ENCODE peak calls at places on chromosomes 11 and 22, in four cellular contexts. T, S, X and W are unnamed samples.

GRCh38 chr22:36937319-36938027 is 24.0 kb downstream of the CSF2RB start:
- DNase-seq in S (no peak), T (no peak), X (no peak), W (no peak)

GRCh38 chr11:1165256-1166041 is 7.7 kb downstream of the MUC5AC start:
- DNase-seq in X (no peak), S (no peak), T (peak; percentile 3), W (no peak)

GRCh38 chr22:38964989-38965388 is 7.6 kb downstream of the APOBEC3A start:
- DNase-seq in S (no peak), T (peak; percentile 46), X (no peak), W (no peak)

GRCh38 chr11:92111291-92111690 is 113.3 kb upstream of the FAT3 start:
- DNase-seq in T (no peak), S (no peak), X (no peak), W (no peak)

GRCh38 chr11:69940246-69940610 is 121.0 kb upstream of the FGF3 start:
- DNase-seq in S (no peak), X (no peak), T (no peak), W (no peak)

GRCh38 chr11:75733346-75734107 is 15.9 kb downstream of the MOGAT2 start:
- DNase-seq in X (peak; percentile 4), S (no peak), T (no peak), W (peak; percentile 24)

GRCh38 chr11:665707-666281 is 28.7 kb downstream of the DRD4 start:
- DNase-seq in X (peak; percentile 24), S (peak; percentile 29), T (no peak), W (no peak)

GRCh38 chr11:44024977-44025376 is 22.8 kb upstream of the ACCSL start:
- DNase-seq in S (no peak), T (no peak), X (no peak), W (no peak)

GRCh38 chr11:114416441-114416928 is 16.0 kb downstream of the RBM7 start:
- DNase-seq in T (no peak), X (peak; percentile 41), S (peak; percentile 33), W (peak; percentile 56)

GRCh38 chr22:22944268-22944985 is 56.8 kb downstream of the IGLL5 start:
- DNase-seq in T (peak; percentile 4), X (no peak), S (no peak), W (no peak)

GRCh38 chr22:44164031-44164430 is 16.7 kb upstream of the PARVG start:
- DNase-seq in X (no peak), S (no peak), T (no peak), W (no peak)

GRCh38 chr22:46514592-46515207 is 22.7 kb downstream of the CELSR1 start:
- DNase-seq in X (peak; percentile 59), S (peak; percentile 69), T (no peak), W (no peak)

GRCh38 chr11:118997627-118998387 is at the start of gene CENATAC:
- DNase-seq in T (peak; percentile 97), X (peak; percentile 86), S (peak; percentile 80), W (peak; percentile 45)
- TF ChIP-seq CTCF in T (peak; percentile 5), X (no peak), S (peak; percentile 1), W (no peak)

DNA sequence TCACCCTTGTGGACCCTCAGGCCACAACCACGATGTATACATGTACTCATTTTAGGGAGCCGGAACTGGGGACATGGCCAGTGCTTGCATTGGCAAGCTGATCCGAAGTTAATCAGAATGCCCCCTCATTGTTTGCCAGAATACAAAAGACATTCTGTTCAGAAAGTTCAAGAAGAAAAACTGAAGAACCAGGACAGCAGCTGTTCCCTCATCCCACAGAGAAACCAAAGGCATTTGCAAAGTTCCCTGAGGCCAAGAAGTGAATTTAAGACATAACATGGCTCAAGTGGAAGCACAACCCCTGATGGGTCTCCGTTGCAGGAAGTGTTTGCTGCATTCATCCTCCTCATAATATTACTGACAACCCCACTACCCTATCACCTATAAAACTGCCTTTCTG is 101.8 kb upstream of the AKIP1 start:
- DNase-seq in S (no peak), X (peak; percentile 37), T (no peak), W (no peak)
- H3K4me3 ChIP-seq in S (peak overlapping the region; percentile 51), X (peak overlapping the region; percentile 65), T (peak overlapping the region; percentile 58), W (peak overlapping the region; percentile 55)

DNA sequence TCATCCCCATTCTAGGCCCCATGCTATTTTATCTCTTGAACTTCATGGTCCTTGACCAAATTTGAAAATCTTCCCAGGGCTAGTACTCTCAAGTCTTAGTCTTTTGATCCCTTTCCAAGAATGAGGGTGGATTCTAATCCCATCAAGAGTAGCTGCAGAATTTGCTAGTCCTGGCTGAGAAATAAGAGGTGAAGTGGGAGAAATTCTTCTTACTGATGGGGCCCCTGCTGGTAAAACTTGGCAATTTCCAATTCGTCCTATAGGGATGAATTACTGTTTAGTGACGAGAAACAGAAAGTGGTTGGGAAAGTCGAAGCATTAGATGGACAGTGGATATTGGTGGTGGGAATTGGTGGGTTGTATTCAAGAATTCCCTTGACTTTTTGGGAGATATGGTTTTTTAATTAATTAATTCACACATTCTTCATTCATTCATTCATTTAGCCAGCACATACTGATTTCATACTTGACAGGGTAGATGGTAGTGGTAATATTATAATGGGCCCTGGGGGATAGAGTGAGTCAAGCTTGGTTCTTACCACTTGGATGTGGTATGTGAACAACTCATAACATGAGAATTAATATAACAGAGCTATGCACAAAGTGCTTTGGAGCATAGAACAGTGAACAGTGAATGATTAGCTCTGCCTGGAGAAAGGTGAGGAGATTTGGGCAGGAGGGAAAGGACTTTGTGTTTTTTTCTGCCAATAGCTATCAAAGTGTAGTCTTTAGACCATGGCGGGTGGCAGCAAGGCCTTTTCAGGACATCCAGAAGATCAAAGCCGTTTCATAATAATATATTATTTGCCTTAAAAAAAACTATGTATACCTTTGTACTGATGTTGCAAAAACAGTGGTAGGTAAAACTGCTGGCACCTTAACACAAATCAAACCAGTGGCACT is 103.8 kb downstream of the STIM1 start:
- DNase-seq in T (no peak), S (peak; percentile 71), X (peak; percentile 77), W (no peak)
- TF ChIP-seq CTCF in T (peak; percentile 16), S (peak; percentile 13), X (peak; percentile 27), W (peak; percentile 45)

GRCh38 chr11:76859708-76860233 is 947 bp upstream of the ACER3 start:
- DNase-seq in X (no peak), S (no peak), T (no peak), W (no peak)
- H3K4me3 ChIP-seq in X (no peak overlapping the region), S (no peak overlapping the region), T (no peak overlapping the region), W (no peak overlapping the region)

GRCh38 chr11:31492320-31492913 is 17.0 kb downstream of the IMMP1L start:
- DNase-seq in X (peak; percentile 65), T (no peak), S (peak; percentile 61), W (peak; percentile 59)

GRCh38 chr11:31493235-31493634 is 16.2 kb downstream of the IMMP1L start:
- DNase-seq in S (no peak), X (no peak), T (no peak), W (no peak)

DNA sequence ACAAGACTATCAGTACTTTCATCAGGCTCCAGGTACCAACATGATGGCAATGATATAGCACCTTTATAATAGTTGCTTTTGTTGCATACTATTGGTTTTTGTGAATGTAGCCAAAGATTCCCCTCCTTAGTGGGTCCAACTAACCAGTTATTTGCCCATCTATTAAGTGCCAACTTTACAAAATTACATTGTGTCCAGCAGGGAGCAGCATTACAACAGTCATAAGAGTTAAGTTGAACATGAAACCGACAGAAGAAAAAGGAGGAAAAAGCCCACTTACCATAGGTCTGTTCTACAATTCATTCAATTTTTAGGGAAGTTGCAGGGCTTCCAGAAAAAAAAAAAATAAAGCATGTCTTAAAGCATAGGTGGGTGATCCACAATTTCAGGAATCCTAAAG is 21.6 kb downstream of the IMMP1L start:
- DNase-seq in S (peak; percentile 73), X (peak; percentile 76), T (no peak), W (peak; percentile 79)
- TF ChIP-seq CTCF in S (peak; percentile 60), X (peak; percentile 47), T (peak; percentile 32), W (peak; percentile 43)